ENCODE peak calls at places on chromosomes 4 and X, in seven cellular contexts. E is BJ, J is endodermal cell, V is aorta, Y is epithelial cell of esophagus, C is keratinocyte, H is Karpas-422. N is an unnamed sample.

GRCh38 chr4:153488006-153488718 is 22.0 kb downstream of the TMEM131L start:
- DNase-seq in E (no peak), J (peak), V (peak), Y (peak), C (no peak), H (no peak), N (no peak)

GRCh38 chr4:169243808-169244207 is 26.9 kb downstream of the SH3RF1 start:
- DNase-seq in E (peak), J (no peak), V (no peak), Y (peak), C (no peak), H (no peak), N (peak)

GRCh38 chr4:128294464-128294863 is 6.9 kb upstream of the PGRMC2 start:
- DNase-seq in E (no peak), J (no peak), V (no peak), Y (no peak), C (no peak), H (no peak), N (no peak)

GRCh38 chr4:114598191-114599121 is at the start of gene UGT8:
- DNase-seq in E (no peak), J (peak), V (no peak), Y (peak), C (no peak), H (no peak), N (peak)

GRCh38 chrX:154378799-154379568 is at the start of gene EMD:
- DNase-seq in E (peak), J (peak), V (peak), Y (peak), C (no peak), H (peak), N (peak)

GRCh38 chr4:59597536-59598232 is 1602.4 kb upstream of the ADGRL3 start:
- DNase-seq in E (no peak), J (no peak), V (no peak), Y (no peak), C (no peak), H (no peak), N (no peak)

GRCh38 chrX:115234220-115234557 is 293 bp upstream of the LRCH2 start:
- DNase-seq in E (no peak), J (no peak), V (no peak), Y (no peak), C (no peak), H (no peak), N (peak)

GRCh38 chrX:18873189-18873791 is 110.6 kb downstream of the PHKA2 start:
- DNase-seq in E (peak), J (no peak), V (peak), Y (peak), C (no peak), H (no peak), N (peak)

GRCh38 chr4:125849869-125850268 is 535.1 kb downstream of the FAT4 start:
- DNase-seq in E (peak), J (no peak), V (no peak), Y (no peak), C (no peak), H (no peak), N (peak)

GRCh38 chr4:123599920-123600394 is 203.4 kb downstream of the SPRY1 start:
- DNase-seq in E (no peak), J (peak), V (peak), Y (peak), C (no peak), H (no peak), N (peak)

GRCh38 chr4:3111461-3111860 is 37.0 kb downstream of the HTT start:
- DNase-seq in E (no peak), J (peak), V (no peak), Y (peak), C (no peak), H (peak), N (no peak)

GRCh38 chrX:103918050-103918449 is 44.4 kb upstream of the TMSB15B start:
- DNase-seq in E (no peak), J (peak), V (peak), Y (peak), C (no peak), H (peak), N (peak)

GRCh38 chr4:946517-947471 is 14.5 kb downstream of the TMEM175 start:
- DNase-seq in E (no peak), J (peak), V (no peak), Y (no peak), C (no peak), H (no peak), N (no peak)

GRCh38 chr4:119672938-119673337 is 44.3 kb upstream of the PDE5A start:
- DNase-seq in E (no peak), J (no peak), V (no peak), Y (no peak), C (no peak), H (no peak), N (no peak)

GRCh38 chrX:141176586-141177451 is at the start of gene LDOC1:
- DNase-seq in E (no peak), J (peak), V (peak), Y (peak), C (peak), H (no peak), N (peak)

GRCh38 chrX:13179100-13179499 is 134.7 kb upstream of the FAM9C start:
- DNase-seq in E (no peak), J (no peak), V (no peak), Y (peak), C (peak), H (no peak), N (no peak)

GRCh38 chrX:12304261-12304660 is 166.0 kb downstream of the FRMPD4 start:
- DNase-seq in E (no peak), J (no peak), V (no peak), Y (no peak), C (no peak), H (peak), N (peak)

GRCh38 chrX:18733273-18733672 is 25.8 kb downstream of the PPEF1 start:
- DNase-seq in E (no peak), J (no peak), V (no peak), Y (no peak), C (no peak), H (no peak), N (no peak)

GRCh38 chr4:151331276-151332042 is 6.1 kb upstream of the SH3D19 start:
- DNase-seq in E (no peak), J (no peak), V (no peak), Y (peak), C (no peak), H (no peak), N (peak)

GRCh38 chr4:156958276-156959074 is 13.1 kb downstream of the PDGFC start:
- DNase-seq in E (no peak), J (no peak), V (no peak), Y (peak), C (no peak), H (no peak), N (peak)

GRCh38 chr4:70874268-70875156 is 27.7 kb upstream of the MOB1B start:
- DNase-seq in E (no peak), J (no peak), V (no peak), Y (no peak), C (no peak), H (peak), N (no peak)

GRCh38 chr4:70863099-70863790 is 23.6 kb upstream of the GRSF1 start:
- DNase-seq in E (no peak), J (no peak), V (no peak), Y (peak), C (no peak), H (no peak), N (peak)

GRCh38 chr4:70873216-70873615 is 29.0 kb upstream of the MOB1B start:
- DNase-seq in E (no peak), J (no peak), V (no peak), Y (no peak), C (no peak), H (no peak), N (no peak)

GRCh38 chr4:70868778-70869177 is 29.1 kb upstream of the GRSF1 start:
- DNase-seq in E (no peak), J (peak), V (no peak), Y (no peak), C (no peak), H (no peak), N (no peak)
- H3K4me3 ChIP-seq in E (no peak), J (no peak), V (no peak), Y (no peak), C (no peak), H (no peak), N (no peak)

GRCh38 chrX:37783284-37783683 is 3.4 kb downstream of the CYBB start:
- DNase-seq in E (no peak), J (no peak), V (peak), Y (no peak), C (no peak), H (no peak), N (no peak)
- H3K4me3 ChIP-seq in E (no peak), J (no peak), V (no peak), Y (no peak), C (no peak), H (no peak), N (no peak)

GRCh38 chrX:148808825-148809224 is 308.4 kb downstream of the AFF2 start:
- DNase-seq in E (no peak), J (no peak), V (no peak), Y (no peak), C (no peak), H (no peak), N (no peak)
- H3K4me3 ChIP-seq in E (no peak), J (no peak), V (no peak), Y (no peak), C (no peak), H (no peak), N (no peak)

DNA sequence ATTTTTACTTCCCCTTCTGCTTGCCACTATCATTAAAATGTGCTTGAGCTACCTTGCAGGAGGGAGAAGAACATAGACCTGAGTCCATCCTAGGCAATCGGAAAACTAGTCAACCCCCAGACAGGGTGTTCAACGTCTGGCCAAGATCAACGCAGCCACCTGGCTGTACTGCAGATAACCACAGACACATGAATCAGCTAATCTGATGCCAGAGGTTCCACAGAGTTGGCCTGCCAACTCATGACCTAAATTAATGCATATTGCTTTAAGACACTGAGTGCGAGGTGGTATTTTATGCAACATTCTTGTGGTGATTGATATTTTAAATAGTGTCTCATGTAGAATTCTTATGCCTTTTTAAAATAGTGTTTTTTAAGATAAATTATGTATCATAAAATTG is 1283.8 kb upstream of the PABPC4L start:
- DNase-seq in E (no peak), J (no peak), V (no peak), Y (no peak), C (no peak), H (no peak), N (no peak)
- H3K4me3 ChIP-seq in E (no peak), J (no peak), V (no peak), Y (no peak), C (no peak), H (no peak), N (no peak)

GRCh38 chrX:139831689-139832456 is 101.0 kb downstream of the ATP11C start:
- DNase-seq in E (no peak), J (no peak), V (no peak), Y (peak), C (no peak), H (no peak), N (peak)

GRCh38 chrX:139828037-139828436 is 104.8 kb downstream of the ATP11C start:
- DNase-seq in E (no peak), J (no peak), V (no peak), Y (no peak), C (no peak), H (no peak), N (peak)

GRCh38 chrX:139828830-139829229 is 104.0 kb downstream of the ATP11C start:
- DNase-seq in E (no peak), J (no peak), V (no peak), Y (no peak), C (no peak), H (no peak), N (no peak)

GRCh38 chrX:139832728-139833309 is 100.0 kb downstream of the ATP11C start:
- DNase-seq in E (no peak), J (no peak), V (no peak), Y (no peak), C (no peak), H (no peak), N (no peak)

GRCh38 chrX:139831017-139831416 is 101.8 kb downstream of the ATP11C start:
- DNase-seq in E (no peak), J (no peak), V (no peak), Y (no peak), C (no peak), H (no peak), N (no peak)
- H3K4me3 ChIP-seq in E (no peak), J (peak), V (no peak), Y (no peak), C (no peak), H (peak), N (no peak)

DNA sequence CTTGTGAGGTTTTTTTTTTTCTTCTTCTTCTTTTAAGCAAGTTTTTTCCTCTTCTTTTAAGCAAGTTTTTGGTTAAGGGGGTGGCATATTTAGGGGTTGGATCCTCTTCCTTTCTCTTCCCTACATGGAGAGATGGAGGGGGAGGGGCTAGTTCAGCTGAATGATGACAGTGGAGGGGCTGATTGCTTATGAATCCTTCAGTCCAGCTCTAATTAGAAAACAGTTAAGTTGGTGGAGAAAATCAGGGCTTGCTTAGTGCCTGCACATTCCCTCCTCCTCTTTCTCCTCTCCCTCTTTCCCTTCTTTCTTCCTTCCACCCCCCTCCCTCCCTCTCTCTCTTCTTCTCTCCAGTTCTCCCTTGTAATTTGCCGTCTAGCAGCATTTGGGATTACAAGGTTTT is 4.4 kb upstream of the HAND2 start:
- DNase-seq in E (no peak), J (no peak), V (no peak), Y (no peak), C (no peak), H (no peak), N (no peak)
- H3K4me3 ChIP-seq in E (no peak), J (no peak), V (no peak), Y (no peak), C (no peak), H (no peak), N (no peak)

DNA sequence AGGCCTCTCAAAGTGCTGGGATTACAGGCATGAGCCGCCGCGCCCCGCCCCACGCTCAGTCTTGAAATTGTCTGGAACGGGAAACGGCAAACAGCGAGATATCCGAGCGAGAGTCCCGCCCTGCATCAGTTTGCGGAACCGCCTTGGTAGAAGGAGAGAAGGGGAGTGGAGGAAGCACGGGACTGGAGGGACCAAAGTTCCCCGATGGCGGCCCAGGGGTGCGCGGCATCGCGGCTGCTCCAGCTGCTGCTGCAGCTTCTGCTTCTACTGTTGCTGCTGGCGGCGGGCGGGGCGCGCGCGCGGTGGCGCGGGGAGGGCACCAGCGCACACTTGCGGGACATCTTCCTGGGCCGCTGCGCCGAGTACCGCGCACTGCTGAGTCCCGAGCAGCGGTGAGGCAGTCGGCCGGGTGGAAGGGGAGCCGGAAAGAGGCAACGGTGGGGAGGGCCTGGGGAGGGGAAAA is at the start of gene BST1:
- DNase-seq in E (no peak), J (peak), V (peak), Y (peak), C (no peak), H (no peak), N (peak)
- H3K4me3 ChIP-seq in E (peak), J (no peak), V (peak), Y (peak), C (peak), H (no peak), N (peak)

GRCh38 chr4:53651142-53651720 is 59.9 kb upstream of the LNX1 start:
- DNase-seq in E (no peak), J (no peak), V (no peak), Y (peak), C (no peak), H (no peak), N (peak)
- H3K4me3 ChIP-seq in E (no peak), J (no peak), V (no peak), Y (no peak), C (no peak), H (no peak), N (no peak)

DNA sequence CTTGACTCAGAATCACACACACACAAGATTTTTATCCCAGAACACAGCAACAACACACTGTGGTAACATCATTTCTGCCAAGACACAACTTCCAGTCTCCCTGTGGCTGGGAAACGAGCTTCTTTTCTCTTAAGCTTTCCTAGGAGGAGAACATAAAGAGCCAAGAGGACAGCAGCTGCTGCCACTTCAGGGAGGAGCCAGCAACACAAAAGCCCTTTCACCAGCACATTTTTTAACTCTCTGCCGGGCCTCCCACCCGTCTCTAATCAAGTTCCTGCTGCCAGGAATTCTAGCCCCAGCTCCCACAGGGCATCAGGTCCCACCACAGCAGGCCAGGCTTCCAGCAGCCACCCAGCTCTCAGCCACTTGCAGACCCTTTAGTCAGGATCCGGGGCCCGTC is 22.4 kb downstream of the FAT1 start:
- DNase-seq in E (no peak), J (peak), V (peak), Y (no peak), C (no peak), H (no peak), N (peak)
- H3K4me3 ChIP-seq in E (no peak), J (no peak), V (peak), Y (no peak), C (no peak), H (no peak), N (peak)

N was measured in AG10803.